ENCODE peak calls at places on chromosomes 1 and 21, in five cellular contexts. L, N, E, A and I are unnamed samples. For H3K4me1, the result is how much of the 10 kb centered on the place peaks cover.

GRCh38 chr1:103525114-103525606 is 339 bp upstream of the RNPC3 start:
- DNase-seq in L (peak), N (peak), E (no peak), A (peak), I (no peak)

GRCh38 chr1:78355646-78356045 is 135.1 kb upstream of the PTGFR start:
- DNase-seq in L (peak), N (no peak), E (no peak), A (no peak), I (no peak)

GRCh38 chr21:42939581-42940413 is 14.4 kb upstream of the ERVH48-1 start:
- DNase-seq in L (peak), N (peak), E (peak), A (peak), I (peak)

GRCh38 chr1:23801338-23801748 is 789 bp upstream of the GALE start:
- DNase-seq in L (no peak), N (no peak), E (no peak), A (peak), I (no peak)

GRCh38 chr1:9242338-9242969 is 7.9 kb downstream of the H6PD start:
- DNase-seq in L (no peak), N (peak), E (peak), A (peak), I (no peak)

GRCh38 chr1:116569776-116570357 is 959 bp downstream of the CD58 start:
- DNase-seq in L (peak), N (peak), E (peak), A (peak), I (no peak)

GRCh38 chr1:43345119-43345518 is 7.5 kb downstream of the MPL start:
- DNase-seq in L (no peak), N (no peak), E (no peak), A (no peak), I (no peak)

GRCh38 chr1:44801491-44802305 is 1.5 kb downstream of the PLK3 start:
- DNase-seq in L (no peak), N (no peak), E (peak), A (no peak), I (no peak)

GRCh38 chr21:42556960-42557359 is 43.3 kb downstream of the SLC37A1 start:
- DNase-seq in L (no peak), N (no peak), E (no peak), A (no peak), I (no peak)

GRCh38 chr1:181010789-181011188 is 11.9 kb downstream of the STX6 start:
- DNase-seq in L (peak), N (no peak), E (no peak), A (no peak), I (no peak)

GRCh38 chr1:82604524-82604923 is 803.8 kb downstream of the ADGRL2 start:
- DNase-seq in L (no peak), N (no peak), E (no peak), A (no peak), I (no peak)

GRCh38 chr1:161161652-161162051 is 2.4 kb downstream of the USP21 start:
- DNase-seq in L (no peak), N (no peak), E (no peak), A (no peak), I (no peak)

GRCh38 chr1:147771216-147772125 is 11.1 kb upstream of the GJA5 start:
- DNase-seq in L (no peak), N (peak), E (no peak), A (no peak), I (no peak)

GRCh38 chr1:201715801-201716741 is 112.9 kb upstream of the IPO9 start:
- DNase-seq in L (no peak), N (no peak), E (no peak), A (peak), I (no peak)

GRCh38 chr1:182990413-182991144 is 32.6 kb upstream of the LAMC1 start:
- DNase-seq in L (peak), N (no peak), E (no peak), A (no peak), I (peak)

GRCh38 chr1:246427611-246428010 is 79.5 kb downstream of the SMYD3 start:
- DNase-seq in L (no peak), N (no peak), E (no peak), A (no peak), I (no peak)

GRCh38 chr1:230858918-230859819 is 9.2 kb downstream of the C1orf198 start:
- DNase-seq in L (peak), N (no peak), E (no peak), A (no peak), I (no peak)
- H3K4me1 ChIP-seq in L (half or more), N (under half), E (half or more), A (half or more), I (under half)

GRCh38 chr1:236069796-236070195 is 4.9 kb upstream of the NID1 start:
- DNase-seq in L (no peak), N (no peak), E (no peak), A (no peak), I (no peak)

GRCh38 chr1:236066828-236067386 is 2.0 kb upstream of the NID1 start:
- DNase-seq in L (no peak), N (peak), E (peak), A (peak), I (no peak)

GRCh38 chr1:236065509-236066005 is 667 bp upstream of the NID1 start:
- DNase-seq in L (no peak), N (no peak), E (no peak), A (no peak), I (no peak)

GRCh38 chr1:236066054-236066453 is 1.2 kb upstream of the NID1 start:
- DNase-seq in L (no peak), N (peak), E (no peak), A (no peak), I (no peak)

DNA sequence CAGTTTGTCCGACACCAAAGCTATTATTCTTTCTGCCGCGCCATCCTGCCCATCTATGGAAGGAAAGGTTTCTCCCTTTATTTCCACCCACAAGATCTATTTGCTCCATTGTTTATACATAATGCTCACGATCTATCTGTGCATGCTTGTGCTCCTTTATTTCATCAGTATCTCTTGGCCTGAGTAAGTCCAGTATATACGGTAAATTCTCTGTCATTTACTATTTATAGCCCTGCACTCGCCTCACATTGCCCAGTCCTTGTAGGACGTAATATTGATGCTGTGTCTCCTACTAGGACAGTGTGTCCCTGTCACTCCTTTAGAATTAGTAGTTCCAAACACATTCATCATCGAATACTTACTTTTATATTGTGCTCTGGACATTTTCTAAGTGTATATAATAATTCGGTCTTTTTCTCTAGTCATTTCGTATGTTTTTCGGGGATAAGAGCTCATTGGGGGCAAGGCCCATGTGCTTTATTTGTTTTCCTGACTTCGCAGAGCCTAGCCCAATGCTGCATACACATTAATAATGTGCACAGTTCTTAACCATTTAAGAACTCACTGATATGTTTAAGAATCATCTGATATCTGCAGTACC is 3.1 kb upstream of the NID1 start:
- DNase-seq in L (no peak), N (peak), E (no peak), A (no peak), I (no peak)
- H3K27ac ChIP-seq in L (no peak), N (peak), E (peak), A (no peak), I (no peak)

GRCh38 chr1:174966000-174966572 is 33.7 kb upstream of the CACYBP start:
- DNase-seq in L (no peak), N (no peak), E (no peak), A (no peak), I (peak)
- H3K4me1 ChIP-seq in L (under half), N (under half), E (half or more), A (under half), I (under half)

GRCh38 chr1:52725903-52726264 is 369 bp upstream of the ZYG11B start:
- DNase-seq in L (no peak), N (no peak), E (no peak), A (no peak), I (no peak)
- H3K27ac ChIP-seq in L (no peak), N (peak), E (peak), A (peak), I (no peak)

GRCh38 chr1:233668725-233669294 is 54.9 kb downstream of the KCNK1 start:
- DNase-seq in L (peak), N (no peak), E (no peak), A (peak), I (peak)

GRCh38 chr1:233664804-233665574 is 51.1 kb downstream of the KCNK1 start:
- DNase-seq in L (no peak), N (no peak), E (no peak), A (no peak), I (no peak)

GRCh38 chr1:233668146-233668724 is 54.3 kb downstream of the KCNK1 start:
- DNase-seq in L (no peak), N (no peak), E (no peak), A (no peak), I (no peak)

GRCh38 chr1:233664254-233664653 is 50.3 kb downstream of the KCNK1 start:
- DNase-seq in L (peak), N (no peak), E (no peak), A (no peak), I (peak)

DNA sequence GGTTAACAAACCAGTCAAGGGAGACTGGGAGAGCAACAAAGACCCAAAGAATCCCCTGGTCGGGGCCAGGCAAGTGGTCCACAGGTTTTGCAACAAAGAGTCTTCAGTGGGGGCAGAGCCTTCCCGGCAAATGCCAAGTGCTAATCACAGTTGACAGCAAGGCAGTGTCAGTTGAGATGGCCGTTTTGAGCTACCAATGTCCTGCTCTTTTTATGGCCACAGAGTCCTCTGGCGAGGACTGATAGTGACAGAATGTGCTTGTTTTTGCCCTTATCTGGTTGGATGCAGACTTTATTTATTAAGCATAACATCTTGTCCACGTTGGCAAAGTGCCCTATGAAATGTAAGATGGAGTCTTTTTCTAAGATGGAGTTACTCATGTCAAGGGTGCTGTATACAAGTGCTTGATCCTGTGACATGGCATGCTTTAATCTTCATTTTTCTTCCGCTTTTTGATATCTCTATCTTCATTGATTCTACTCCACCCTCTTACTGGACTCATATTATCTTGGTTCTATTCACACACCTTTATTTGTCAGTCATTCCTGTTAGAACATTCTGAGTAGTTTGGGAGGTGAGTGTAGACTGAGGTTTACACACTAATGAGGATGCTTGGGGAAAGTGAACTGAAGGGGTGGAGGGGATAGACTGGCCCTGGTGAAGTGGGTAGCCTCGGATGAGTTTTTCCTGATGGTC is 51.8 kb downstream of the KCNK1 start:
- DNase-seq in L (no peak), N (peak), E (no peak), A (no peak), I (no peak)
- H3K4me1 ChIP-seq in L (under half), N (under half), E (under half), A (under half), I (under half)